ENCODE peak calls at places on chromosomes 16 and 17, in six cellular contexts. E is lung, U is sigmoid colon, B is Peyer's patch, P is tibial artery, Z is SK-N-SH. D is an unnamed sample. For H3K4me1 and H3K27me3, the result is how much of the 10 kb centered on the place peaks cover.

GRCh38 chr16:89973235-89973634 is 24.7 kb downstream of the DEF8 start:
- DNase-seq in E (no peak), U (no peak), B (no peak), P (no peak), Z (no peak), D (no peak)

GRCh38 chr17:82250868-82251500 is 22.1 kb downstream of the SLC16A3 start:
- DNase-seq in E (no peak), U (no peak), B (no peak), P (no peak), Z (no peak), D (no peak)

GRCh38 chr16:88790312-88791150 is 5.5 kb upstream of the PIEZO1 start:
- DNase-seq in E (no peak), U (no peak), B (peak), P (no peak), Z (no peak), D (no peak)

GRCh38 chr17:3008336-3009279 is 54.8 kb downstream of the OR1D5 start:
- DNase-seq in E (no peak), U (peak), B (no peak), P (no peak), Z (no peak), D (no peak)

GRCh38 chr17:51397361-51398127 is 137.2 kb downstream of the UTP18 start:
- DNase-seq in E (no peak), U (no peak), B (no peak), P (no peak), Z (no peak), D (no peak)

GRCh38 chr16:28192811-28193529 is 18.8 kb downstream of the XPO6 start:
- DNase-seq in E (no peak), U (no peak), B (peak), P (no peak), Z (no peak), D (no peak)

GRCh38 chr17:75130632-75131277 is 787 bp downstream of the NT5C start:
- DNase-seq in E (peak), U (peak), B (peak), P (no peak), Z (peak), D (peak)

GRCh38 chr17:45341389-45342158 is 24.8 kb upstream of the MAP3K14 start:
- DNase-seq in E (peak), U (peak), B (no peak), P (peak), Z (peak), D (peak)

GRCh38 chr17:58492238-58493121 is 4.3 kb upstream of the HSF5 start:
- DNase-seq in E (no peak), U (no peak), B (no peak), P (no peak), Z (no peak), D (no peak)

GRCh38 chr16:89732918-89733242 is 11.5 kb downstream of the ZNF276 start:
- DNase-seq in E (no peak), U (no peak), B (no peak), P (no peak), Z (no peak), D (no peak)

GRCh38 chr17:514584-514983 is 162.0 kb upstream of the RPH3AL start:
- DNase-seq in E (no peak), U (no peak), B (no peak), P (no peak), Z (no peak), D (no peak)

GRCh38 chr17:55845385-55845784 is 94.5 kb downstream of the PCTP start:
- DNase-seq in E (peak), U (peak), B (no peak), P (peak), Z (peak), D (peak)

GRCh38 chr17:57551321-57552079 is 193.6 kb downstream of the CCDC182 start:
- DNase-seq in E (no peak), U (no peak), B (peak), P (no peak), Z (no peak), D (no peak)

GRCh38 chr17:7440113-7440822 is 956 bp downstream of the FGF11 start:
- DNase-seq in E (no peak), U (peak), B (peak), P (peak), Z (peak), D (no peak)

GRCh38 chr17:41065829-41066624 is at the start of gene KRTAP2-4:
- DNase-seq in E (no peak), U (no peak), B (no peak), P (no peak), Z (no peak), D (peak)

GRCh38 chr16:35748621-35749252 is 2289.3 kb downstream of the TP53TG3F start:
- DNase-seq in E (no peak), U (no peak), B (no peak), P (no peak), Z (peak), D (no peak)

GRCh38 chr16:29893553-29893952 is 5.8 kb downstream of the SEZ6L2 start:
- DNase-seq in E (no peak), U (no peak), B (no peak), P (no peak), Z (no peak), D (no peak)

GRCh38 chr17:56486732-56487131 is 106.8 kb upstream of the NOG start:
- DNase-seq in E (no peak), U (no peak), B (no peak), P (no peak), Z (no peak), D (no peak)

GRCh38 chr16:19677403-19677802 is 40.6 kb downstream of the KNOP1 start:
- DNase-seq in E (no peak), U (no peak), B (no peak), P (no peak), Z (no peak), D (no peak)

GRCh38 chr17:55283256-55283965 is 18.7 kb downstream of the HLF start:
- DNase-seq in E (no peak), U (no peak), B (no peak), P (no peak), Z (no peak), D (no peak)

GRCh38 chr17:72529386-72529785 is 408.6 kb downstream of the SOX9 start:
- DNase-seq in E (no peak), U (no peak), B (no peak), P (no peak), Z (no peak), D (no peak)

GRCh38 chr17:58336456-58337094 is 8.0 kb upstream of the TSPOAP1 start:
- DNase-seq in E (no peak), U (peak), B (no peak), P (no peak), Z (peak), D (no peak)

GRCh38 chr17:6654816-6655731 is 3.5 kb downstream of the C17orf100 start:
- DNase-seq in E (peak), U (no peak), B (no peak), P (no peak), Z (no peak), D (no peak)

GRCh38 chr16:17246974-17247718 is 223.6 kb downstream of the XYLT1 start:
- DNase-seq in E (no peak), U (no peak), B (no peak), P (no peak), Z (no peak), D (no peak)

GRCh38 chr16:56354016-56354415 is 71.3 kb downstream of the AMFR start:
- DNase-seq in E (no peak), U (peak), B (no peak), P (peak), Z (no peak), D (peak)

GRCh38 chr16:55668337-55669281 is 12.8 kb downstream of the SLC6A2 start:
- DNase-seq in E (no peak), U (no peak), B (no peak), P (no peak), Z (no peak), D (no peak)

GRCh38 chr17:36188891-36189306 is 7.7 kb downstream of the CCL3L1 start:
- DNase-seq in E (no peak), U (no peak), B (peak), P (peak), Z (no peak), D (peak)

GRCh38 chr16:64159986-64160385 is 961.9 kb downstream of the CDH11 start:
- DNase-seq in E (no peak), U (no peak), B (no peak), P (no peak), Z (no peak), D (no peak)

GRCh38 chr17:66841328-66841727 is 6.4 kb downstream of the CACNG5 start:
- DNase-seq in E (no peak), U (no peak), B (no peak), P (no peak), Z (no peak), D (no peak)

GRCh38 chr16:78377312-78377711 is 277.9 kb downstream of the WWOX start:
- DNase-seq in E (no peak), U (no peak), B (no peak), P (no peak), Z (no peak), D (no peak)

GRCh38 chr17:67055811-67056745 is 11.7 kb downstream of the CACNG1 start:
- DNase-seq in E (peak), U (no peak), B (no peak), P (no peak), Z (peak), D (no peak)

GRCh38 chr16:27317320-27317719 is 3.5 kb downstream of the IL4R start:
- DNase-seq in E (no peak), U (peak), B (no peak), P (no peak), Z (no peak), D (no peak)

GRCh38 chr16:49050607-49051006 is 231.0 kb downstream of the CBLN1 start:
- DNase-seq in E (no peak), U (peak), B (no peak), P (no peak), Z (peak), D (no peak)

GRCh38 chr17:8481089-8481488 is 45.4 kb downstream of the NDEL1 start:
- DNase-seq in E (no peak), U (no peak), B (no peak), P (no peak), Z (no peak), D (no peak)

GRCh38 chr17:72250206-72250605 is 129.4 kb downstream of the SOX9 start:
- DNase-seq in E (no peak), U (no peak), B (no peak), P (no peak), Z (no peak), D (no peak)

GRCh38 chr17:28421775-28422305 is 15.8 kb upstream of the SLC46A1 start:
- DNase-seq in E (no peak), U (no peak), B (no peak), P (no peak), Z (no peak), D (no peak)

GRCh38 chr17:65656390-65657250 is 95.2 kb upstream of the AXIN2 start:
- DNase-seq in E (no peak), U (no peak), B (no peak), P (no peak), Z (no peak), D (no peak)

GRCh38 chr17:17127730-17128291 is 78.3 kb downstream of the PLD6 start:
- DNase-seq in E (peak), U (no peak), B (no peak), P (no peak), Z (no peak), D (no peak)

GRCh38 chr17:17131876-17132275 is 74.3 kb downstream of the PLD6 start:
- DNase-seq in E (no peak), U (no peak), B (no peak), P (no peak), Z (no peak), D (no peak)

GRCh38 chr17:17129466-17129865 is 76.7 kb downstream of the PLD6 start:
- DNase-seq in E (no peak), U (no peak), B (no peak), P (no peak), Z (no peak), D (no peak)

GRCh38 chr17:17128476-17129075 is 77.6 kb downstream of the PLD6 start:
- DNase-seq in E (no peak), U (no peak), B (no peak), P (no peak), Z (no peak), D (no peak)

GRCh38 chr17:17130077-17130844 is 75.9 kb downstream of the PLD6 start:
- DNase-seq in E (no peak), U (no peak), B (no peak), P (no peak), Z (no peak), D (no peak)
- H3K4me1 ChIP-seq in E (under half), U (under half), B (under half), P (under half), Z (under half), D (under half)

DNA sequence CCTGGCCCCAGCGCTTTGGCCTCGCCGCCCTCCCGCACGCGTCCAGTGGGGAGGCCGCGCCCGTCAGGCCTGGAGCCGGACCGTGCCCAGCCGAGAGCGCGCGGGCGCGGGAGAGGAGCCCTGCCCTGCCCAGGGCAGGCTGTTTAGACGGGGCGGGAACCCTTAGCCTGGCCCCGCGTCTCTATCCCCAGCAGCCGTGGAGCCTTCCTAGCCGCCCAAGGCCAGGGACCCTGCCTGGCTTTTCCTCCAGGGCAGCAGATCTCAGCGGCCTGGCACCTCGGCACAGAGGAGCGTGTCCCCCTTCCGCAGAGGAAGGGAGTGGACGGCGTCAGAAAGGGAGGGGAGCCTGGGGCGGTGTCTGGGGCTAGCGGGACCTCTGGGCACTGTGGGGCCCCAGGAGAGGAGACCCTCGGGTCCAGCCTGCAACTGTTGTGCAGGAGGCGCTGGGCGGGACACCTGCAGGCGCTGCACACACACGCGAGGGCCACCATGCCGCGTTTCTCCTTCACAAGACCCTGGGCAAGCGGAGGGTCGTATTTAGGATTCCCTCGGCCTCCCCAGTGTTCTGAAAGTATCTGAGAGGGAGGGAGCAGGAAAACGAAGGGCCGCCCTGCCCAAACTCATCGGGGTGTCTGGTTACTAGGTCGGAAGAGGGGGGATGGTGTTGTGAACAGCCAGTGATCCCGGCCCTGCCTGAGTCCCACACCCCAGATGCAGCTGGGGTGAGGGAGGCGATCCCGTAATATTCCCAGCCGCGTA is 2.3 kb upstream of the NPTX1 start:
- DNase-seq in E (no peak), U (no peak), B (no peak), P (no peak), Z (peak), D (no peak)
- H3K27me3 ChIP-seq in E (under half), U (half or more), B (under half), P (under half), Z (half or more), D (half or more)

GRCh38 chr16:57481421-57481820 is 4.9 kb downstream of the DOK4 start:
- DNase-seq in E (no peak), U (no peak), B (no peak), P (no peak), Z (no peak), D (no peak)
- H3K4me1 ChIP-seq in E (under half), U (under half), B (under half), P (under half), Z (half or more), D (under half)

DNA sequence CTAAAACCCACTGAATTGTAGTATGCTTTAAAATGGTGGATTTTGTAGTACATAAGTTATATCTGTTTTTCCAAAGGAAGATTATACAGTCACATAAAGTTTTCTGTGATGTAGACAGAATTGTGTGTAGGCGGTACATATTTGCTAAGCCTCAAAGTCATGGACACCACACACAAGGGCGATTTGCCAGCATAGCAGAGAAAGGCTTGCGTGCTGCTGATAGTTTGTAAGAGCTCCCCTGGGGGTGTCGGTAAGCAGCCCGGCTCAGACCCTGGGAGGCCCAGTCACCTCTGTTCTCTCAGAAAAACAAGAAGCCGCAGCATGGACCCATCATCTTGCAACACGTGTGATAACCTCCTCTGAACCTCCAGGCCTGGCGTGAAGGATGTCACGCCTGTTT is 38.3 kb upstream of the AKTIP start:
- DNase-seq in E (no peak), U (no peak), B (no peak), P (no peak), Z (no peak), D (no peak)
- H3K27me3 ChIP-seq in E (under half), U (under half), B (under half), P (under half), Z (under half), D (under half)

DNA sequence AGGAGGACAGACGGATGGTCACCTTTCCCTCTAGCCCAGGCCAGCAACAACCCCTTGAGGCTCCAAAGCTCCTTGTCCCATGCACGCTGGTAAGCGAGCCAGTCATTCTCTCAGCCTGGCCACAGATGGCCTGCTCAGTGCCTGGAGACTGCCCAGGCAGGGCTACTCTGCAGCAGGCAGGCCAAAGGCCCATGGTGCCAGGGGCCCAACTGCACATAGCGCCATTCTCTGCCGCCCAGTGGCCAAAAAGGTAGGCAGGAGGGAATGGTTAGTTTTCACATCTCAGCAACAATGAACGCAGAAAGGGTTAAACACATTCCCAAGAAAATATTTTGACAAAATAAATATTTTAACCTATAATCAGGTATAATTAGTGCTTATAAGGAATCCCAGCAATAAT is 7.7 kb upstream of the SREBF1 start:
- DNase-seq in E (no peak), U (no peak), B (no peak), P (no peak), Z (peak), D (no peak)
- H3K4me1 ChIP-seq in E (under half), U (under half), B (under half), P (under half), Z (half or more), D (under half)

GRCh38 chr16:86492267-86492960 is 17.9 kb upstream of the FOXF1 start:
- DNase-seq in E (no peak), U (no peak), B (no peak), P (no peak), Z (no peak), D (no peak)
- H3K27me3 ChIP-seq in E (under half), U (under half), B (under half), P (under half), Z (half or more), D (under half)